ENCODE peak calls at places on chromosomes 2 and 18, in six cellular contexts. One of them, this sample, is unnamed.
A peak's percentile ranks its signal among the peaks of the same experiment; 100 is the strongest.

GRCh38 chr2:173869244-173869643 is 95.9 kb downstream of the SP3 start:
- DNase-seq in K562: no peak
- DNase-seq in COR-L47: no peak
- DNase-seq in DMS153: no peak
- DNase-seq in NCI-H1048: no peak
- DNase-seq in AG09319: no peak
- DNase-seq in this sample: no peak

GRCh38 chr2:174365583-174365982 is 29.9 kb upstream of the SCRN3 start:
- DNase-seq in K562: no peak
- DNase-seq in COR-L47: no peak
- DNase-seq in DMS153: no peak
- DNase-seq in NCI-H1048: no peak
- DNase-seq in AG09319: no peak
- DNase-seq in this sample: no peak

GRCh38 chr2:179268277-179268935 is 3.8 kb upstream of the SESTD1 start:
- DNase-seq in K562: no peak
- DNase-seq in COR-L47: no peak
- DNase-seq in DMS153: peak; percentile 49
- DNase-seq in NCI-H1048: no peak
- DNase-seq in AG09319: no peak
- DNase-seq in this sample: no peak

GRCh38 chr2:238239872-238240760 is at the start of gene HES6:
- DNase-seq in K562: peak; percentile 96
- DNase-seq in COR-L47: peak; percentile 75
- DNase-seq in DMS153: peak; percentile 91
- DNase-seq in NCI-H1048: peak; percentile 75
- DNase-seq in AG09319: peak; percentile 48
- DNase-seq in this sample: peak; percentile 88

GRCh38 chr18:31598021-31598805 is 6.5 kb downstream of the TTR start:
- DNase-seq in K562: no peak
- DNase-seq in COR-L47: no peak
- DNase-seq in DMS153: no peak
- DNase-seq in NCI-H1048: no peak
- DNase-seq in AG09319: no peak
- DNase-seq in this sample: no peak

GRCh38 chr2:238461916-238462315 is 35.2 kb downstream of the ASB1 start:
- DNase-seq in K562: no peak
- DNase-seq in COR-L47: no peak
- DNase-seq in DMS153: no peak
- DNase-seq in NCI-H1048: no peak
- DNase-seq in AG09319: no peak
- DNase-seq in this sample: no peak

GRCh38 chr2:201073071-201073470 is 1.3 kb downstream of the NDUFB3 start:
- DNase-seq in K562: no peak
- DNase-seq in COR-L47: no peak
- DNase-seq in DMS153: no peak
- DNase-seq in NCI-H1048: no peak
- DNase-seq in AG09319: no peak
- DNase-seq in this sample: no peak

GRCh38 chr2:72895759-72896281 is 8.6 kb downstream of the SPR start:
- DNase-seq in K562: no peak
- DNase-seq in COR-L47: no peak
- DNase-seq in DMS153: no peak
- DNase-seq in NCI-H1048: no peak
- DNase-seq in AG09319: no peak
- DNase-seq in this sample: peak; percentile 37

GRCh38 chr2:10091182-10091932 is 11.1 kb upstream of the CYS1 start:
- DNase-seq in K562: no peak
- DNase-seq in COR-L47: no peak
- DNase-seq in DMS153: no peak
- DNase-seq in NCI-H1048: no peak
- DNase-seq in AG09319: no peak
- DNase-seq in this sample: no peak

GRCh38 chr2:3446381-3446780 is 66.9 kb downstream of the TRAPPC12 start:
- DNase-seq in K562: no peak
- DNase-seq in COR-L47: no peak
- DNase-seq in DMS153: no peak
- DNase-seq in NCI-H1048: no peak
- DNase-seq in AG09319: no peak
- DNase-seq in this sample: no peak

GRCh38 chr2:101151141-101151858 is at the start of gene TBC1D8:
- DNase-seq in K562: peak; percentile 91
- DNase-seq in COR-L47: peak; percentile 88
- DNase-seq in DMS153: peak; percentile 77
- DNase-seq in NCI-H1048: peak; percentile 72
- DNase-seq in AG09319: no peak
- DNase-seq in this sample: peak; percentile 79

GRCh38 chr2:223247136-223247535 is 195.1 kb downstream of the KCNE4 start:
- DNase-seq in K562: peak; percentile 11
- DNase-seq in COR-L47: peak; percentile 60
- DNase-seq in DMS153: no peak
- DNase-seq in NCI-H1048: no peak
- DNase-seq in AG09319: peak; percentile 14
- DNase-seq in this sample: no peak

GRCh38 chr2:69973335-69973735 is 11.9 kb upstream of the ASPRV1 start:
- DNase-seq in K562: peak; percentile 58
- DNase-seq in COR-L47: no peak
- DNase-seq in DMS153: no peak
- DNase-seq in NCI-H1048: no peak
- DNase-seq in AG09319: peak; percentile 38
- DNase-seq in this sample: no peak

GRCh38 chr2:227482638-227483340 is 10.8 kb downstream of the AGFG1 start:
- DNase-seq in K562: no peak
- DNase-seq in COR-L47: no peak
- DNase-seq in DMS153: no peak
- DNase-seq in NCI-H1048: no peak
- DNase-seq in AG09319: no peak
- DNase-seq in this sample: no peak

GRCh38 chr2:136168605-136169210 is 50.8 kb upstream of the CXCR4 start:
- DNase-seq in K562: no peak
- DNase-seq in COR-L47: no peak
- DNase-seq in DMS153: no peak
- DNase-seq in NCI-H1048: no peak
- DNase-seq in AG09319: no peak
- DNase-seq in this sample: no peak

GRCh38 chr18:44537521-44537920 is 143.2 kb upstream of the SETBP1 start:
- DNase-seq in K562: no peak
- DNase-seq in COR-L47: no peak
- DNase-seq in DMS153: no peak
- DNase-seq in NCI-H1048: no peak
- DNase-seq in AG09319: peak; percentile 83
- DNase-seq in this sample: no peak

GRCh38 chr2:63194175-63194574 is 143.5 kb downstream of the OTX1 start:
- DNase-seq in K562: no peak
- DNase-seq in COR-L47: no peak
- DNase-seq in DMS153: no peak
- DNase-seq in NCI-H1048: no peak
- DNase-seq in AG09319: no peak
- DNase-seq in this sample: no peak

GRCh38 chr2:172087191-172087779 is 2.0 kb downstream of the DLX1 start:
- DNase-seq in K562: no peak
- DNase-seq in COR-L47: no peak
- DNase-seq in DMS153: no peak
- DNase-seq in NCI-H1048: no peak
- DNase-seq in AG09319: no peak
- DNase-seq in this sample: no peak

GRCh38 chr2:240651185-240651584 is 25.9 kb downstream of the GPR35 start:
- DNase-seq in K562: no peak
- DNase-seq in COR-L47: no peak
- DNase-seq in DMS153: no peak
- DNase-seq in NCI-H1048: no peak
- DNase-seq in AG09319: no peak
- DNase-seq in this sample: no peak

GRCh38 chr18:13461936-13462335 is 243.4 kb downstream of the LDLRAD4 start:
- DNase-seq in K562: no peak
- DNase-seq in COR-L47: no peak
- DNase-seq in DMS153: no peak
- DNase-seq in NCI-H1048: no peak
- DNase-seq in AG09319: no peak
- DNase-seq in this sample: no peak

GRCh38 chr2:72561621-72562318 is 264.1 kb downstream of the EXOC6B start:
- DNase-seq in K562: no peak
- DNase-seq in COR-L47: no peak
- DNase-seq in DMS153: no peak
- DNase-seq in NCI-H1048: no peak
- DNase-seq in AG09319: no peak
- DNase-seq in this sample: no peak